ENCODE peak calls at places on chromosomes 2 and 18, in six cellular contexts. A is activated naive CD4-positive, alpha-beta T cell treated with anti-CD3 and anti-CD28 coated beads for 36 hours; K is substantia nigra; Q is effector CD4-positive, alpha-beta T cell; Y is NCI-H1092 treated with DMSO at 0.1 percent for 48 hours; E is nucleus accumbens. C is an unnamed sample.

GRCh38 chr2:66073166-66073565 is 361.8 kb upstream of the MEIS1 start:
- DNase-seq in A (no peak), K (no peak), Q (no peak), Y (no peak), E (no peak), C (no peak)

GRCh38 chr2:231673348-231673770 is 35.0 kb upstream of the PTMA start:
- DNase-seq in A (no peak), K (no peak), Q (no peak), Y (peak), E (no peak), C (no peak)

GRCh38 chr2:3656762-3657691 is 973 bp upstream of the ALLC start:
- DNase-seq in A (no peak), K (no peak), Q (no peak), Y (no peak), E (no peak), C (no peak)

GRCh38 chr2:42854207-42854818 is 61.9 kb upstream of the HAAO start:
- DNase-seq in A (no peak), K (no peak), Q (no peak), Y (no peak), E (no peak), C (no peak)

GRCh38 chr2:159093496-159093895 is 125.1 kb downstream of the TANC1 start:
- DNase-seq in A (no peak), K (no peak), Q (no peak), Y (no peak), E (no peak), C (no peak)

GRCh38 chr2:39932198-39932597 is 153.1 kb upstream of the THUMPD2 start:
- DNase-seq in A (no peak), K (no peak), Q (no peak), Y (no peak), E (no peak), C (no peak)

GRCh38 chr2:218876562-218877219 is 4.0 kb upstream of the WNT10A start:
- DNase-seq in A (peak), K (no peak), Q (peak), Y (peak), E (peak), C (no peak)

GRCh38 chr2:219404954-219405353 is 13.2 kb upstream of the DES start:
- DNase-seq in A (no peak), K (no peak), Q (no peak), Y (no peak), E (no peak), C (no peak)

GRCh38 chr2:81672923-81673322 is 1368.4 kb upstream of the LRRTM1 start:
- DNase-seq in A (no peak), K (no peak), Q (no peak), Y (no peak), E (no peak), C (no peak)

GRCh38 chr2:230643576-230644291 is 68.9 kb upstream of the CAB39 start:
- DNase-seq in A (peak), K (peak), Q (no peak), Y (no peak), E (peak), C (no peak)

GRCh38 chr2:11250400-11251277 is 93.8 kb downstream of the ROCK2 start:
- DNase-seq in A (no peak), K (no peak), Q (no peak), Y (no peak), E (no peak), C (no peak)

GRCh38 chr18:79853993-79854364 is 56.2 kb downstream of the KCNG2 start:
- DNase-seq in A (no peak), K (no peak), Q (no peak), Y (no peak), E (no peak), C (no peak)

GRCh38 chr2:46438794-46439193 is 40.6 kb upstream of the TMEM247 start:
- DNase-seq in A (no peak), K (no peak), Q (no peak), Y (no peak), E (no peak), C (no peak)

GRCh38 chr2:199470361-199470671 is 12.6 kb upstream of the SATB2 start:
- DNase-seq in A (no peak), K (no peak), Q (no peak), Y (no peak), E (no peak), C (no peak)

GRCh38 chr18:11040823-11041712 is 108.3 kb downstream of the PIEZO2 start:
- DNase-seq in A (peak), K (no peak), Q (no peak), Y (peak), E (peak), C (no peak)

GRCh38 chr2:232892843-232893242 is 22.8 kb downstream of the SNORC start:
- DNase-seq in A (no peak), K (no peak), Q (no peak), Y (no peak), E (no peak), C (no peak)

GRCh38 chr2:194424683-194425209 is 1232.3 kb upstream of the SLC39A10 start:
- DNase-seq in A (no peak), K (no peak), Q (no peak), Y (no peak), E (no peak), C (no peak)

GRCh38 chr2:133780099-133780996 is 212.1 kb upstream of the NCKAP5 start:
- DNase-seq in A (peak), K (no peak), Q (no peak), Y (peak), E (peak), C (no peak)

GRCh38 chr2:172100080-172101007 is 2.4 kb downstream of the DLX2 start:
- DNase-seq in A (no peak), K (no peak), Q (no peak), Y (no peak), E (no peak), C (no peak)

GRCh38 chr18:28063181-28063790 is 113.6 kb downstream of the CDH2 start:
- DNase-seq in A (no peak), K (no peak), Q (no peak), Y (no peak), E (no peak), C (no peak)

GRCh38 chr2:230900336-230900995 is 24.6 kb downstream of the GPR55 start:
- DNase-seq in A (no peak), K (no peak), Q (no peak), Y (no peak), E (no peak), C (no peak)

GRCh38 chr2:190791347-190791982 is 89.2 kb upstream of the GLS start:
- DNase-seq in A (peak), K (no peak), Q (no peak), Y (no peak), E (no peak), C (no peak)

GRCh38 chr2:114935031-114935430 is 492.6 kb downstream of the DPP10 start:
- DNase-seq in A (no peak), K (no peak), Q (no peak), Y (no peak), E (no peak), C (no peak)

GRCh38 chr2:54429811-54430600 is 26.1 kb upstream of the SPTBN1 start:
- DNase-seq in A (peak), K (no peak), Q (no peak), Y (no peak), E (no peak), C (no peak)

GRCh38 chr2:128720440-128721022 is 401.9 kb upstream of the HS6ST1 start:
- DNase-seq in A (no peak), K (no peak), Q (no peak), Y (no peak), E (no peak), C (no peak)

C was measured in T-helper 22 cell.